ENCODE peak calls at places on chromosomes 2 and 18, in four cellular contexts. U, G, M and O are unnamed samples.

GRCh38 chr2:215435261-215435808 is 533 bp downstream of the FN1 start:
- DNase-seq in M (peak; percentile 69), U (no peak), G (peak; percentile 70), O (peak; percentile 42)

GRCh38 chr2:168678153-168678853 is 124.1 kb upstream of the NOSTRIN start:
- DNase-seq in M (no peak), U (peak; percentile 48), G (no peak), O (no peak)

GRCh38 chr18:25247725-25248124 is 104.2 kb downstream of the ZNF521 start:
- DNase-seq in G (peak; percentile 78), M (no peak), U (no peak), O (no peak)

GRCh38 chr18:48376406-48376805 is 32.8 kb downstream of the ZBTB7C start:
- DNase-seq in G (no peak), U (no peak), M (no peak), O (no peak)

GRCh38 chr18:58603365-58604067 is 25.4 kb downstream of the ALPK2 start:
- DNase-seq in G (no peak), U (no peak), M (peak; percentile 47), O (no peak)

GRCh38 chr2:9941196-9941995 is 10.1 kb upstream of the GRHL1 start:
- DNase-seq in M (no peak), U (peak; percentile 64), G (peak; percentile 86), O (no peak)

GRCh38 chr2:96493072-96493471 is 12.1 kb downstream of the NEURL3 start:
- DNase-seq in M (no peak), U (peak; percentile 93), G (no peak), O (no peak)

GRCh38 chr2:237408280-237408679 is 5.7 kb downstream of the COL6A3 start:
- DNase-seq in G (peak; percentile 88), U (no peak), M (no peak), O (no peak)

GRCh38 chr2:62856228-62857040 is 150.9 kb downstream of the EHBP1 start:
- DNase-seq in U (no peak), M (no peak), G (no peak), O (no peak)

GRCh38 chr2:218631837-218632236 is 24.1 kb downstream of the PLCD4 start:
- DNase-seq in G (peak; percentile 31), U (peak; percentile 70), M (peak; percentile 38), O (no peak)

GRCh38 chr2:44786045-44786817 is 155.3 kb upstream of the SIX3 start:
- DNase-seq in U (no peak), G (no peak), M (no peak), O (no peak)
- H3K27me3 ChIP-seq in U (no peaks in the 10 kb centered on the region), G (peaks cover 8% of the 10 kb centered on the region), M (peaks cover 16% of the 10 kb centered on the region), O (peaks cover 12% of the 10 kb centered on the region)

GRCh38 chr2:154832711-154833110 is 134.2 kb downstream of the KCNJ3 start:
- DNase-seq in G (no peak), U (no peak), M (no peak), O (no peak)
- H3K4me1 ChIP-seq in G (no peaks in the 10 kb centered on the region), U (no peaks in the 10 kb centered on the region), M (no peaks in the 10 kb centered on the region), O (no peaks in the 10 kb centered on the region)

GRCh38 chr2:232349546-232349945 is 29.0 kb upstream of the ALPP start:
- DNase-seq in U (no peak), M (no peak), G (no peak), O (peak; percentile 14)

GRCh38 chr2:232350804-232351685 is 27.5 kb upstream of the ALPP start:
- DNase-seq in G (no peak), U (no peak), M (no peak), O (peak; percentile 73)

GRCh38 chr2:232348936-232349335 is 29.6 kb upstream of the ALPP start:
- DNase-seq in G (no peak), M (no peak), U (peak; percentile 21), O (peak; percentile 36)

GRCh38 chr2:232351686-232352510 is 26.7 kb upstream of the ALPP start:
- DNase-seq in U (no peak), G (no peak), M (no peak), O (peak; percentile 65)

GRCh38 chr2:232349946-232350635 is 28.5 kb upstream of the ALPP start:
- DNase-seq in U (no peak), M (no peak), G (no peak), O (peak; percentile 11)
- H3K27me3 ChIP-seq in U (peaks cover 29% of the 10 kb centered on the region), M (peaks cover 51% of the 10 kb centered on the region), G (peaks cover 70% of the 10 kb centered on the region), O (peaks cover 32% of the 10 kb centered on the region)

GRCh38 chr2:36753706-36754221 is 57.3 kb downstream of the VIT start:
- DNase-seq in U (peak; percentile 43), M (peak; percentile 85), G (peak; percentile 36), O (no peak)
- H3K4me1 ChIP-seq in U (peaks cover 10% of the 10 kb centered on the region), M (peaks cover 17% of the 10 kb centered on the region), G (peaks cover 9% of the 10 kb centered on the region), O (no peaks in the 10 kb centered on the region)

GRCh38 chr2:70888389-70888924 is 47.2 kb upstream of the ATP6V1B1 start:
- DNase-seq in M (no peak), U (no peak), G (no peak), O (no peak)
- H3K27me3 ChIP-seq in M (no peaks in the 10 kb centered on the region), U (peaks cover 49% of the 10 kb centered on the region), G (peaks cover 99% of the 10 kb centered on the region), O (peaks cover 100% of the 10 kb centered on the region)

DNA sequence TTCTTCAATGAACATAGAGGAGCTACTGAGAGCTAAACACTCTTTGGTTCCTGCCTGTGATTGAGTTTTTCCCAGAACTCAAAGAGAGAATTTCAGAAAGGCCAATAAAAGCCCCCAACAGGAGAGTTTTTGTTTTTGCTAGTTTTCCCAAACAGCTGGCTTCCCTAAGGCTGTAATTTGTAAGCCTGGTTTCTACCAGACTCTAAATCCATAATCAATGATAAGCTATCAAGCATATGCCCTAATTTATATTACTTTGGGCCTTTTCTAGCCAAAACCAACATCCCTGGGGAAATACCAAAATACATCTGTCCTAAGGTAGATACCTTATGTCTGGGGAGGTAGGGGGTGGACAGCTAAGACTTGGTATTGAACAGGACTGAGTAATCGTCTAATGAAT is 25.9 kb upstream of the APOB start:
- DNase-seq in G (no peak), U (no peak), M (no peak), O (no peak)
- H3K4me1 ChIP-seq in G (no peaks in the 10 kb centered on the region), U (no peaks in the 10 kb centered on the region), M (no peaks in the 10 kb centered on the region), O (no peaks in the 10 kb centered on the region)

DNA sequence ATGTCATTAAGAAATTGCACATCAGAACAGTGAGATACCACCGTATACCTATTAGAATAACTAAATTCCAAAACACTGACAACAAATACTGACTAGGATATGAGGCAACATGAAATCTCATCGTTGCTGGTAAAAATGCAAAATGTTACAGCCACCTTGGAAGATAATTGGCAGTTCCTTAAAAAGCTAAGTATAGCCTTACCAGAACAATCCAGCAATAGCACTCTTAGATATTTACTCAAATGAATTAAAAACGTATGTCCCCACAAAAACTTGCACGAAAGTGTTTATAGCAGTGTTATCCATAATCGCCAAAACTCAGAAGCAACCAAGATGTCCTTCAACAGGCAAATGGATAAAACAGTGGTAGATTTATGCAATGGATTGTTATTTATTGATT is 241.7 kb downstream of the EPHA4 start:
- DNase-seq in M (no peak), U (no peak), G (no peak), O (no peak)
- H3K27me3 ChIP-seq in M (no peaks in the 10 kb centered on the region), U (peaks cover 2% of the 10 kb centered on the region), G (no peaks in the 10 kb centered on the region), O (no peaks in the 10 kb centered on the region)

GRCh38 chr2:127029652-127030051 is 77.3 kb downstream of the BIN1 start:
- DNase-seq in G (no peak), M (no peak), U (no peak), O (no peak)
- H3K4me1 ChIP-seq in G (peaks cover 11% of the 10 kb centered on the region), M (peaks cover 3% of the 10 kb centered on the region), U (peaks cover 9% of the 10 kb centered on the region), O (no peaks in the 10 kb centered on the region)